ENCODE peak calls at places on chromosomes 6 and 20, in seven cellular contexts. N is stomach, L is HL-60, I is heart right ventricle, F is fibroblast of lung, H is Panc1, X is pancreas. C is an unnamed sample.

GRCh38 chr20:3239867-3240775 is 1.1 kb upstream of the SLC4A11 start:
- DNase-seq in X (no peak), N (no peak), F (peak), I (no peak), L (no peak), H (no peak), C (no peak)

GRCh38 chr20:61728786-61729365 is 336.8 kb downstream of the TAF4 start:
- DNase-seq in H (no peak), F (no peak), X (no peak), N (no peak), I (no peak), L (no peak), C (no peak)

GRCh38 chr6:149484733-149485700 is at the start of gene ZC3H12D:
- DNase-seq in H (no peak), N (peak), F (peak), L (peak), I (no peak), X (no peak), C (no peak)

GRCh38 chr6:30781697-30782424 is 37.5 kb upstream of the IER3 start:
- DNase-seq in I (peak), L (peak), H (peak), F (peak), N (peak), X (peak), C (peak)

GRCh38 chr6:7910654-7911344 is at the start of gene TXNDC5:
- DNase-seq in L (peak), X (peak), H (no peak), I (peak), N (peak), F (peak), C (peak)

GRCh38 chr6:56806368-56806767 is 148.5 kb upstream of the BEND6 start:
- DNase-seq in I (no peak), F (no peak), L (no peak), H (no peak), N (no peak), X (no peak), C (no peak)

GRCh38 chr6:127481628-127482027 is 22.4 kb upstream of the KIAA0408 start:
- DNase-seq in I (no peak), F (peak), X (no peak), L (no peak), H (no peak), N (no peak), C (no peak)

GRCh38 chr20:57428611-57429496 is 37.7 kb downstream of the RBM38 start:
- DNase-seq in H (no peak), F (no peak), N (peak), X (no peak), I (no peak), L (no peak), C (no peak)

GRCh38 chr20:51529027-51529749 is 13.3 kb downstream of the NFATC2 start:
- DNase-seq in F (peak), I (no peak), N (no peak), H (no peak), L (no peak), X (no peak), C (no peak)

GRCh38 chr6:45438849-45439406 is 61.2 kb upstream of the SUPT3H start:
- DNase-seq in H (no peak), F (peak), N (no peak), I (no peak), X (no peak), L (peak), C (no peak)

GRCh38 chr6:69673298-69673697 is 123.5 kb downstream of the LMBRD1 start:
- DNase-seq in F (no peak), N (no peak), I (no peak), H (no peak), L (no peak), X (no peak), C (no peak)

GRCh38 chr20:14634666-14635065 is 297.3 kb upstream of the FLRT3 start:
- DNase-seq in F (no peak), L (no peak), I (no peak), X (no peak), H (no peak), N (no peak), C (no peak)

GRCh38 chr6:139372326-139373153 is 1.9 kb downstream of the CITED2 start:
- DNase-seq in X (no peak), H (no peak), N (no peak), I (no peak), L (no peak), F (peak), C (no peak)

GRCh38 chr6:17919494-17919893 is 67.9 kb downstream of the KIF13A start:
- DNase-seq in H (no peak), X (no peak), L (no peak), N (no peak), F (no peak), I (peak), C (no peak)

GRCh38 chr20:50311308-50312001 is 120.8 kb downstream of the CEBPB start:
- DNase-seq in N (no peak), I (no peak), F (peak), H (no peak), L (no peak), X (no peak), C (no peak)

GRCh38 chr20:5136096-5136495 is 9.3 kb downstream of the CDS2 start:
- DNase-seq in N (no peak), I (no peak), L (no peak), H (no peak), F (peak), X (no peak), C (no peak)

GRCh38 chr6:53529324-53530036 is 15.4 kb downstream of the GCLC start:
- DNase-seq in I (no peak), N (no peak), L (no peak), X (no peak), F (no peak), H (no peak), C (no peak)

GRCh38 chr20:4542270-4542669 is 179.4 kb upstream of the PRND start:
- DNase-seq in L (no peak), H (no peak), N (no peak), F (no peak), X (no peak), I (no peak), C (no peak)

GRCh38 chr6:112501705-112502104 is 154.6 kb downstream of the RFPL4B start:
- DNase-seq in F (peak), N (no peak), L (no peak), X (no peak), I (peak), H (no peak), C (no peak)

GRCh38 chr6:131443514-131443913 is 129.5 kb upstream of the ARG1 start:
- DNase-seq in I (no peak), X (no peak), L (no peak), N (no peak), H (no peak), F (no peak), C (no peak)

GRCh38 chr20:36399147-36399968 is 93.2 kb downstream of the DLGAP4 start:
- DNase-seq in F (peak), N (peak), X (no peak), I (peak), L (peak), H (peak), C (no peak)

GRCh38 chr6:163637524-163637923 is 223.0 kb downstream of the QKI start:
- DNase-seq in H (no peak), L (no peak), N (no peak), F (no peak), I (no peak), X (no peak), C (no peak)

GRCh38 chr20:47694021-47694818 is 91.1 kb downstream of the SULF2 start:
- DNase-seq in N (no peak), I (no peak), X (no peak), L (no peak), F (no peak), H (no peak), C (no peak)

GRCh38 chr6:147161253-147161973 is 42.8 kb upstream of the STXBP5 start:
- DNase-seq in X (no peak), N (no peak), I (no peak), L (no peak), F (no peak), H (no peak), C (no peak)
- H3K27ac ChIP-seq in X (no peak), N (no peak), I (no peak), L (no peak), F (no peak), H (no peak), C (no peak)

DNA sequence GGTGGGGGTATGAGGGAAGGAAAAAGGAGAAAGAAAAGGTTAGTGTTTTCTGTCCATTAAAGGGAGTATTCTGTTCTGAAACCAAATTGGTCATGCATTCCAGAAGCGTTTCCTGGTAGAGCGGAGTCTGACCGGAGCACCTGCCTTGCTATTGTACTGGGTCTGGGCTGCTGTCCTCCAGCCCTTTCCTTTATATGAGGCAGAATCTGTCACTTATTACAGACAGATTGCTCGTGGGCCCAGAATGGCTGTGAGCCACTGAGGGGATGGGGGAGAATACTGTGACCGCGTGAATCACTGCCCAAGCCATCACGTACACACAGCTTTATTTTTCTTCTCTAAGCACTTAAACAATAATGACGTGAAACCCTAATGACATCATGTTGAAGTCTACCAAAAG is 573.5 kb downstream of the PKHD1 start:
- DNase-seq in I (no peak), L (no peak), N (no peak), F (no peak), H (no peak), X (no peak), C (no peak)
- H3K4me3 ChIP-seq in I (no peak), L (no peak), N (no peak), F (no peak), H (no peak), X (no peak), C (no peak)

GRCh38 chr6:120587381-120587780 is 746.9 kb downstream of the TBC1D32 start:
- DNase-seq in I (no peak), N (no peak), F (no peak), X (no peak), H (no peak), L (no peak), C (no peak)
- TF ChIP-seq CTCF in I (no peak), N (no peak), F (no peak), X (no peak), H (no peak), L (no peak), C (no peak)

GRCh38 chr20:34986311-34987287 is 30.9 kb downstream of the MYH7B start:
- DNase-seq in L (no peak), I (no peak), F (no peak), X (no peak), N (no peak), H (no peak), C (no peak)
- H3K27ac ChIP-seq in L (no peak), I (peak), F (no peak), X (no peak), N (no peak), H (no peak), C (no peak)

DNA sequence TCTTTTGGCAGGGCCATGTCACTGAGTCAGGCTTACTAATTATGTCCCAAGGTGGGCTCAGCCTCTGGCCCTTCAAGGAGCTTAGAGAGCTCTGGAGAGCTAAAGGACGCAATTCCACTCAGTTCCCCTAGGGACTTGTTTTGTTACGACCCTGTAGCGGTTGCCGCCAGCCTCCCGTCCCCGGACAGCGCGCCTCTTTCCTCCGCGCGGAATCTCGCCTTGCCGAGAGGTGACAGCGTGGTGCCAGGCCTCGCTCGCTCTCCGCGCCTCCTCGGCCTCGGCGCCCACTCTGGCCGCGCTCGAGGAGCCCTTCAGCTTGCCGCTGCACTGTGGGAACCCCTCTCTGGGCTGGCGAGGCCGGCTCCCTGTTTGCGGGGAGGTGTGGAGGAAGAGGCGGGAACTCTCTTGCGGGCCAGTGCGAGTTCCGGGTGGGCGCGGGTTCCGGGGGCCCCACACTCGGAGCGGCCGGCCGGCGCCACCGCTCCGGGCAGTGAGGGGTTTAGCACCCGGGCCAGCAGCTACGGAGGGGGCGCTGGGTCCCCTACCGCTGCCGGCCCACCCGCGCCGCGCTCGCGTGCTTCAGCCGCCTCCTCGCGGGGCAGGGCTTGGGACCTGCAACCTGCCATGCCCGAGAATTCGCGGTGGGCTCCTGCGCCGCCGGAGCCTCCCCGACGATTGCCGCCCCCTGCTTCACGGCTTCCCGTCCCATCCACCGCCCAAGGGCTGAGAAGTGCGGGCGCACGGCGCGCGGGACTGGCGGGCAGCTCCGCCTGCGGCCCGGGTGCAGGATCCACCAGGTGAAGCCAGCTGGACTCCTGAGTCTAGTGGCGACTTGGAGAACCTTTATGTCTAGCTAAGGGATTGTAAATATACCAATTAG is 9.9 kb upstream of the ZNF311 start:
- DNase-seq in I (no peak), H (no peak), L (no peak), F (peak), X (no peak), N (no peak), C (no peak)
- H3K4me3 ChIP-seq in I (no peak), H (no peak), L (no peak), F (peak), X (no peak), N (peak), C (peak)

GRCh38 chr20:10701607-10702006 is 27.8 kb upstream of the JAG1 start:
- DNase-seq in H (no peak), I (no peak), F (no peak), N (no peak), L (no peak), X (no peak), C (no peak)
- TF ChIP-seq CTCF in H (no peak), I (no peak), F (no peak), N (no peak), L (no peak), X (no peak), C (no peak)

DNA sequence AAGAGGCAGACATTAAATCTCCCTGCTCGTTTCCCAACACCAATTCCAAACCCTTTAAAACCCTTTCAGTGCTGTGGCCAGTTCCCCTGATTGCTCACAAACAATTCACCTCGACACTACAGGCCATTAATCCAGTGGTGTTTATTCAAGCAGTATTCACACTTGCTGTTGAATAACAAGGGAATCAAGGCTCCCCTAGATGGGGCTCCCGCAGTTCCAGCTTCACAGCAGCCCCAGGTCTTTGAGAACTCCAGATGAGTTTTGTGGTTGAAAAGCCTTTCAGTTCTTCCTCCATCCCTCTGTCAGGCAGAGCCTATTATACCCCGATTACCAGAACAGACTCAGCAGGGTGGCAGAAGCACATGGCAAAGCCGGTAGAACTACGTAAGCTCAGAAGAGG is 36.2 kb downstream of the JAG1 start:
- DNase-seq in H (no peak), N (no peak), X (no peak), F (no peak), L (no peak), I (no peak), C (no peak)
- H3K27ac ChIP-seq in H (no peak), N (peak), X (no peak), F (peak), L (no peak), I (peak), C (peak)